ENCODE peak calls at places on chromosomes 16 and 17, in nine cellular contexts. F is nephron progenitor cell, M is Peyer's patch, D is DND-41, X is cardiac fibroblast, I is A549, R is RWPE1, K is heart right ventricle, L is IMR-90. O is an unnamed sample.
A peak's percentile ranks its signal among the peaks of the same experiment; 100 is the strongest.

GRCh38 chr17:40026816-40027613 is 11.8 kb downstream of the CSF3 start:
- DNase-seq in F (peak; percentile 86), M (peak; percentile 66), D (peak; percentile 72), X (peak; percentile 89), I (peak; percentile 83), R (peak; percentile 86), K (peak; percentile 87), L (peak; percentile 70), O (peak; percentile 92)

GRCh38 chr16:84724619-84725307 is 25.0 kb downstream of the USP10 start:
- DNase-seq in F (no peak), M (no peak), D (no peak), X (no peak), I (no peak), R (no peak), K (no peak), L (peak; percentile 44), O (peak; percentile 41)

GRCh38 chr16:10852948-10853347 is 24.1 kb upstream of the CIITA start:
- DNase-seq in F (no peak), M (no peak), D (no peak), X (no peak), I (no peak), R (no peak), K (no peak), L (no peak), O (no peak)

GRCh38 chr16:24540575-24541240 is 1.3 kb downstream of the RBBP6 start:
- DNase-seq in F (no peak), M (no peak), D (peak; percentile 40), X (peak; percentile 35), I (peak; percentile 25), R (peak; percentile 7), K (no peak), L (peak; percentile 19), O (peak; percentile 18)

GRCh38 chr17:47844814-47845453 is 3.9 kb upstream of the SCRN2 start:
- DNase-seq in F (no peak), M (no peak), D (no peak), X (peak; percentile 37), I (no peak), R (no peak), K (no peak), L (peak; percentile 18), O (no peak)

GRCh38 chr16:48914070-48914469 is 304.1 kb upstream of the N4BP1 start:
- DNase-seq in F (no peak), M (no peak), D (no peak), X (no peak), I (no peak), R (no peak), K (no peak), L (no peak), O (no peak)

GRCh38 chr16:70438325-70438982 is 446 bp downstream of the ST3GAL2 start:
- DNase-seq in F (no peak), M (no peak), D (no peak), X (no peak), I (no peak), R (no peak), K (no peak), L (no peak), O (no peak)

GRCh38 chr17:20116683-20117309 is 107.6 kb downstream of the SPECC1 start:
- DNase-seq in F (peak; percentile 65), M (peak; percentile 41), D (peak; percentile 52), X (peak; percentile 71), I (peak; percentile 75), R (peak; percentile 30), K (peak; percentile 55), L (peak; percentile 41), O (peak; percentile 56)

GRCh38 chr17:57597531-57598453 is 147.3 kb downstream of the CCDC182 start:
- DNase-seq in F (peak; percentile 62), M (peak; percentile 59), D (peak; percentile 61), X (peak; percentile 79), I (peak; percentile 82), R (peak; percentile 62), K (peak; percentile 81), L (peak; percentile 82), O (no peak)

GRCh38 chr17:63356275-63356905 is 89.7 kb downstream of the CYB561 start:
- DNase-seq in F (no peak), M (no peak), D (no peak), X (peak; percentile 94), I (no peak), R (peak; percentile 46), K (no peak), L (peak; percentile 86), O (no peak)

GRCh38 chr16:48603647-48604376 is 6.2 kb downstream of the N4BP1 start:
- DNase-seq in F (no peak), M (no peak), D (no peak), X (no peak), I (no peak), R (no peak), K (no peak), L (no peak), O (no peak)

GRCh38 chr17:50130778-50131317 is 888 bp upstream of the SAMD14 start:
- DNase-seq in F (no peak), M (no peak), D (no peak), X (no peak), I (peak; percentile 36), R (no peak), K (no peak), L (no peak), O (no peak)

GRCh38 chr17:82683534-82683933 is 15.0 kb downstream of the RAB40B start:
- DNase-seq in F (no peak), M (no peak), D (no peak), X (no peak), I (no peak), R (no peak), K (no peak), L (no peak), O (no peak)
- TF ChIP-seq CTCF in F (no peak), M (no peak), D (no peak), X (no peak), I (no peak), R (no peak), K (no peak), L (no peak), O (no peak)

GRCh38 chr17:7213895-7214299 is 5.7 kb downstream of the DLG4 start:
- DNase-seq in F (peak; percentile 94), M (no peak), D (peak; percentile 86), X (peak; percentile 85), I (peak; percentile 96), R (peak; percentile 73), K (peak; percentile 78), L (peak; percentile 73), O (no peak)
- TF ChIP-seq CTCF in F (peak; percentile 81), M (peak; percentile 25), D (peak; percentile 90), X (peak; percentile 44), I (peak; percentile 64), R (no peak), K (peak; percentile 48), L (peak; percentile 45), O (peak; percentile 33)

GRCh38 chr16:31869511-31870201 is 4.0 kb upstream of the ZNF267 start:
- DNase-seq in F (no peak), M (peak; percentile 81), D (peak; percentile 74), X (peak; percentile 97), I (no peak), R (peak; percentile 38), K (peak; percentile 53), L (peak; percentile 92), O (peak; percentile 39)
- TF ChIP-seq CTCF in F (no peak), M (no peak), D (no peak), X (no peak), I (no peak), R (no peak), K (no peak), L (no peak), O (no peak)

GRCh38 chr16:81748476-81749198 is 30.5 kb upstream of the PLCG2 start:
- DNase-seq in F (peak; percentile 26), M (peak; percentile 41), D (peak; percentile 26), X (no peak), I (no peak), R (no peak), K (no peak), L (no peak), O (no peak)

GRCh38 chr16:81744385-81744784 is 34.7 kb upstream of the PLCG2 start:
- DNase-seq in F (no peak), M (no peak), D (no peak), X (no peak), I (no peak), R (no peak), K (no peak), L (no peak), O (no peak)

GRCh38 chr16:81744911-81745310 is 34.2 kb upstream of the PLCG2 start:
- DNase-seq in F (no peak), M (no peak), D (no peak), X (no peak), I (no peak), R (no peak), K (no peak), L (no peak), O (no peak)

GRCh38 chr16:81746566-81746965 is 32.5 kb upstream of the PLCG2 start:
- DNase-seq in F (no peak), M (no peak), D (no peak), X (no peak), I (no peak), R (no peak), K (no peak), L (no peak), O (no peak)

DNA sequence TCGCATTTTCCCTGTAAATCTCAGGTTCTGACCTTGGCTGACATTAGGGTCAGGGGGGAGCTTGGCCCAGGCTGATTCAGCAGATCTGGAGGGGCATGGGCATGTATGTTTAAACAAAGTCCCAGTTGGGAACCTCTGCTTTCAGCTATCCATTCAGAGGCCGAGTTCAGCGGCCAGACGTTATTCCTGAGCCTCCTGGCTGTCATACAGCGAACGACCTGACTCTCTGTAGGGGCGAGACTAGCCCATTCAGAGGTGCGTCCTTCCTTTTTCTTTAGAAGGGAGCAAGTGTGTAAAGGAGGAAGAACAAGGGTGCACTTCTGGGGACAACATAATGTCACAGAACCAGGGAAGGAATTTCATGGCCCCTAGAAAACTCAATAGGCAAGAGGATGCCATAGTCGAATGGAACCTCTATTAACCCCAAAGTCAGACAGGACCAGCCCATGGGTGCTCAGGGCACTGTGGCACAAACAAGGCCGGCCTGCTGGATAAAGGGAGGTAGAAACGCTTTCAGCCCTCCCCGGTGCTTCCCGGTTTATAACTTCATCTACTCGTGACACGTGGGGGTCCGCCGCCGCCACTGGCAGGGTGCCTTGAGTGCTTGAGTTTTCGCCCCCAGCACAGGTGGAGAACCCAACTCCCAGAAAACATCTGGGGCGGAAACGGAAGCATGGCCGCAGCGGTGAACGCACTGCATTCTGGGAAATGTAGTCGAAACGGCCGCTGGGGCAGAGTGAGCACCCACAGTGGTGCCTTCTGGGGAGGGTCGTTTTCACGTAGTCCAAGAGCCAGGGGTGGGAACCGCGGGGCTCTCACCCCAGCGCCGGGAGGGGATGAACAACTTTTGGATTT is 33.2 kb upstream of the PLCG2 start:
- DNase-seq in F (peak; percentile 62), M (peak; percentile 78), D (peak; percentile 86), X (peak; percentile 58), I (peak; percentile 65), R (peak; percentile 64), K (peak; percentile 76), L (peak; percentile 31), O (peak; percentile 84)
- TF ChIP-seq CTCF in F (no peak), M (no peak), D (no peak), X (no peak), I (no peak), R (no peak), K (no peak), L (no peak), O (no peak)

GRCh38 chr17:9522074-9522473 is 53.5 kb downstream of the STX8 start:
- DNase-seq in F (peak; percentile 15), M (no peak), D (peak; percentile 35), X (peak; percentile 79), I (peak; percentile 60), R (peak; percentile 34), K (peak; percentile 23), L (peak; percentile 62), O (peak; percentile 52)
- TF ChIP-seq CTCF in F (peak; percentile 42), M (peak; percentile 28), D (peak; percentile 72), X (peak; percentile 50), I (peak; percentile 83), R (peak; percentile 8), K (peak; percentile 65), L (peak; percentile 69), O (peak; percentile 54)